ENCODE peak calls at places on chromosome 10, in six cellular contexts. B is lower leg skin; F is H9; O is neural crest cell; Q is dorsolateral prefrontal cortex; Y is activated CD8-positive, alpha-beta T cell treated with anti-CD3 and anti-CD28 coated beads for 36 hours. Z is an unnamed sample.

GRCh38 chr10:89301721-89302445 is at the start of gene IFIT2:
- DNase-seq in B (no peak), O (no peak), Y (peak), Q (peak), F (no peak), Z (peak)

GRCh38 chr10:103153302-103153759 is 39.7 kb downstream of the NT5C2 start:
- DNase-seq in F (no peak), O (no peak), Q (no peak), Y (no peak), B (no peak), Z (no peak)

GRCh38 chr10:5944389-5945202 is 32.7 kb downstream of the IL15RA start:
- DNase-seq in Y (no peak), F (no peak), B (peak), Q (peak), O (no peak), Z (no peak)

GRCh38 chr10:66586897-66587679 is 338.7 kb upstream of the LRRTM3 start:
- DNase-seq in Q (no peak), B (no peak), O (no peak), Y (no peak), F (no peak), Z (no peak)

GRCh38 chr10:42888504-42889095 is 106.0 kb downstream of the BMS1 start:
- DNase-seq in B (no peak), O (no peak), F (no peak), Y (no peak), Q (no peak), Z (no peak)

GRCh38 chr10:106967482-106967881 is 197.0 kb downstream of the SORCS1 start:
- DNase-seq in Q (no peak), B (no peak), F (no peak), Y (no peak), O (no peak), Z (no peak)

GRCh38 chr10:21363087-21363752 is 162.3 kb downstream of the SKIDA1 start:
- DNase-seq in F (no peak), Y (no peak), B (no peak), O (no peak), Q (no peak), Z (no peak)

GRCh38 chr10:14822879-14823755 is 14.7 kb downstream of the CDNF start:
- DNase-seq in B (no peak), O (no peak), Q (no peak), Y (peak), F (no peak), Z (peak)

GRCh38 chr10:35413985-35414861 is 77.9 kb downstream of the CCNY start:
- DNase-seq in B (no peak), Q (no peak), F (no peak), O (no peak), Y (peak), Z (no peak)

GRCh38 chr10:112754001-112754411 is 196.0 kb upstream of the TCF7L2 start:
- DNase-seq in F (no peak), O (no peak), Q (no peak), B (no peak), Y (no peak), Z (no peak)

GRCh38 chr10:5479481-5480161 is 19.7 kb downstream of the CALML5 start:
- DNase-seq in O (no peak), Y (no peak), F (peak), B (no peak), Q (no peak), Z (no peak)

GRCh38 chr10:31031666-31032514 is at the start of gene ZNF438:
- DNase-seq in O (peak), Y (peak), F (peak), B (peak), Q (peak), Z (peak)
- TF ChIP-seq CTCF in O (peak), Y (peak), F (no peak), B (peak), Q (peak), Z (peak)

GRCh38 chr10:59865101-59865500 is 41.3 kb downstream of the CCDC6 start:
- DNase-seq in F (peak), B (peak), O (no peak), Q (no peak), Y (no peak), Z (peak)
- TF ChIP-seq CTCF in F (peak), B (no peak), O (no peak), Q (no peak), Y (peak), Z (peak)

GRCh38 chr10:99304027-99304856 is 24.9 kb upstream of the CNNM1 start:
- DNase-seq in F (no peak), B (no peak), Q (no peak), O (no peak), Y (no peak), Z (no peak)
- TF ChIP-seq CTCF in F (no peak), B (no peak), Q (no peak), O (no peak), Y (no peak), Z (no peak)

DNA sequence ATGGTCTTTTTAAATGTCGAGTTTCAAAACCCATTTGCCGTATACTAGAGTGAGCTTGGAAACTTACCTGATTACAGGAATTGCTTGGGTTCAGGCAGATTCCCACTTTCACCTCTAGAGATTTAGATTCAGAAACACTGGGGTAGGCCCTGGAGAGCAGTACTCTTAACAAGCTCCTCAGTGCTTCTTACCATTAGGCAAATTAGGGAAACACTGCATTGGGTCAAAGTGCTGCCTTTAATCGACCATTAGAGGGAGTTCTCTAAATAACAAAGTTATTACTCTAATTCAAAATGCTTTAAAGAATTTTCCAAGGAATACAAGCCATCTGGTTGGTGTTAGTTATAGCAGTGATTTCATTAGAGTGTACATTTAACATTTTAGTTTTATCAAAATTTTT is 324.6 kb downstream of the GFRA1 start:
- DNase-seq in O (no peak), Y (no peak), Q (no peak), B (no peak), F (no peak), Z (no peak)
- TF ChIP-seq CTCF in O (peak), Y (no peak), Q (no peak), B (no peak), F (peak), Z (no peak)

GRCh38 chr10:121596668-121597503 is 1.4 kb downstream of the FGFR2 start:
- DNase-seq in F (peak), Y (no peak), Q (peak), B (no peak), O (no peak), Z (no peak)

GRCh38 chr10:121595321-121595805 is 2.9 kb downstream of the FGFR2 start:
- DNase-seq in B (no peak), F (no peak), Q (no peak), O (no peak), Y (no peak), Z (no peak)

GRCh38 chr10:121594623-121595320 is 3.5 kb downstream of the FGFR2 start:
- DNase-seq in Y (no peak), Q (no peak), O (no peak), B (no peak), F (no peak), Z (no peak)

GRCh38 chr10:121597504-121598241 is 571 bp downstream of the FGFR2 start:
- DNase-seq in B (no peak), Y (no peak), Q (no peak), F (no peak), O (no peak), Z (no peak)

DNA sequence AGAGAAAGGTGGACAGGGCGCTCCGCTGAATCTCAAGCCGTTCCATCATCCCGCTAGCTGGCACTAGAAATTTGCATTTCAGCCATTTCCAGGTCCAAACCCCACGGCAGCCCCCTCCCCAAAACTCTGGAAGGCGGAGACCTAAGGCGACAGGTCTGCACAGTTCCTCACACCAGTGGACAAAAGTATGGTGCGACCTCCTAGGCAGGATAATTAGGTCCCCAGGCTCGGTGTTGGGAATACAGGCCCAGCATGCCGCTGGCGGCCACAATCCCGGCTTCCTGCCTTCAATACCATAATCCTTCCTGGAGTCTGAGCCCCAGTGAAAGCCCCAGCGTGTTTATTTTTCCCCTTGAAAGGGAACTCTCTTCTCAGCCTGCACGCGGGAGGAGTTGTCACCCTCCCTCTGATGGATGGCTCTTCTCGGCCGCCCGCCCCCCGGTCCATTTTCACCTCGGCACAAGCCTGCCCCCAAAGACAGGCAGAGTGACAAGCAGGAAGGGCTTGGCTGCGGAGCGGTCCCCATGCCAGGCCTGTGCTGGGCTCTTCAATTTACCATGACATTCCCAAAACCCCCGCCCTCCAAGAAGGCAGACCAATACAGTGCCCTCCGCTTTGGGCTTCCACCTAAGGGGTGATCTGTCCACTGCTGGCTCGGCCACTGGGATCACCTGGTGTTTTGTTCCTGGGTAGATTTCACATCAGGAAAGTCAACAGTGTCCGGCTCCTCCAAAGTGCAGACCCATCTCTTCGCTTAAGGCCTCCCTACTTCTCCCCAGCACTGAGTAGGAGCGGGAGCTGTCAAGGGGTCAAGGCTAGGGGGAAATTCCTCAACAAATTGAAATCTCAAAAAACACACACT is 2.2 kb downstream of the FGFR2 start:
- DNase-seq in B (no peak), Y (no peak), O (no peak), F (peak), Q (peak), Z (no peak)
- TF ChIP-seq CTCF in B (no peak), Y (no peak), O (no peak), F (no peak), Q (no peak), Z (no peak)

GRCh38 chr10:9209105-9209798 is 1154.8 kb downstream of the GATA3 start:
- DNase-seq in B (peak), F (peak), Q (peak), O (peak), Y (peak), Z (peak)
- TF ChIP-seq CTCF in B (no peak), F (peak), Q (peak), O (peak), Y (peak), Z (peak)

GRCh38 chr10:55631071-55631654 is 729.9 kb downstream of the ZWINT start:
- DNase-seq in O (peak), Q (peak), B (no peak), Y (peak), F (peak), Z (peak)
- TF ChIP-seq CTCF in O (peak), Q (peak), B (no peak), Y (peak), F (peak), Z (peak)

DNA sequence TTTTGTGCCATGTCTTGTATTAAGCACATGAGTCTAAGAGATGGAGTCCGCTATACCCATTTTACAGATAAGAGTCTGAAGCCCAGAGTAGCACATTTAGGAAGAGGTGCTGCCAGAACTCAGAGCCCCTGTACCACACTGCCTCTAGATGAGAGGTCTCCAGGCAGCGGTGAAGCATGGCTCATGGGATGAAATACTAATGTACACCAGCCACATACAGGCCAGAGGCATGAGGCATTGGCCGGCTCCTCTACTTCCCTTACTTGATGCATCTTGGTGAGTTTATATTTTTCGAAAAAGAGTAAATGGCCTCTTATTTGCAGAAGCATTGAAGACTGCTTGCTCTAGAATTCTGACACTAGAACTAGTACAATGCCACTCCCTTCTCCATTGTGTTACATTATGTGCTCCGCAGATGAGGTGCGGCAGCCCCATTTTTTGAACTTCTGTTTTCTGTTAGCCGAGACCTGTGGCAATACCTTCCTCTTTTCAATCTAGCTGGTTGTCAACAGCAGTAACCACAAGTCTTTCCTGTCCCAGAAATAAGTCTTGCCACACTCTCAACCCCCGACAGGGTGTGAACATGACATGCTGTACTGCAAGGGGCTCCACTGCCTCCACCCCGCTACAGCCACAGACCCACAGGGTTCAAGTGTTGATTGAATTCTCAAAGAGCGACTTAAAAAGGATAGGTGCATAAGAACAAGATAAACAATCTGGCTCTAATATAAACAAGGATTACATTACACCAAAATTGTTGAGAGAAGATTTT is 145.3 kb downstream of the CELF2 start:
- DNase-seq in Q (no peak), F (no peak), Y (peak), O (no peak), B (peak), Z (peak)
- TF ChIP-seq CTCF in Q (no peak), F (no peak), Y (no peak), O (no peak), B (no peak), Z (no peak)

GRCh38 chr10:97685395-97685958 is 1.6 kb downstream of the AVPI1 start:
- DNase-seq in Q (no peak), Y (no peak), F (peak), O (no peak), B (peak), Z (no peak)
- TF ChIP-seq CTCF in Q (no peak), Y (no peak), F (peak), O (peak), B (no peak), Z (no peak)

Z was measured in GM10248.